ENCODE peak calls at places on chromosomes 5 and 9, in five cellular contexts. E is Peyer's patch, F is prostate gland, W is mammary epithelial cell, Z is esophagus squamous epithelium. C is an unnamed sample.

GRCh38 chr5:34043099-34043876 is at the start of gene C1QTNF3:
- DNase-seq in F (no peak), W (no peak), Z (no peak), E (no peak), C (no peak)

GRCh38 chr5:140041492-140042421 is 1.3 kb downstream of the NRG2 start:
- DNase-seq in W (peak; percentile 66), F (peak; percentile 7), Z (no peak), E (peak; percentile 51), C (peak; percentile 65)

GRCh38 chr5:116740771-116741170 is 166.1 kb upstream of the SEMA6A start:
- DNase-seq in E (no peak), F (no peak), W (no peak), Z (no peak), C (no peak)

GRCh38 chr9:113152699-113153098 is 1.9 kb downstream of the SLC31A2 start:
- DNase-seq in E (no peak), W (peak; percentile 95), Z (no peak), F (peak; percentile 20), C (no peak)

GRCh38 chr9:111237447-111237846 is 92.6 kb downstream of the OR2K2 start:
- DNase-seq in Z (no peak), F (no peak), E (no peak), W (no peak), C (no peak)

GRCh38 chr5:113495402-113495801 is 7.1 kb upstream of the MCC start:
- DNase-seq in Z (no peak), E (no peak), W (peak; percentile 29), F (no peak), C (no peak)

GRCh38 chr5:34847056-34847455 is 8.1 kb downstream of the TTC23L start:
- DNase-seq in Z (no peak), W (no peak), E (no peak), F (no peak), C (no peak)

GRCh38 chr5:594241-594860 is 17.8 kb upstream of the CEP72 start:
- DNase-seq in E (no peak), F (no peak), W (no peak), Z (no peak), C (peak; percentile 5)

GRCh38 chr5:20353481-20353880 is 365.5 kb upstream of the CDH18 start:
- DNase-seq in F (no peak), Z (no peak), W (peak; percentile 73), E (no peak), C (no peak)

GRCh38 chr5:75335952-75336624 is 932 bp upstream of the HMGCR start:
- DNase-seq in Z (no peak), E (peak; percentile 64), F (peak; percentile 51), W (peak; percentile 78), C (no peak)

GRCh38 chr9:89576404-89576824 is 28.4 kb upstream of the GADD45G start:
- DNase-seq in W (no peak), E (no peak), F (no peak), Z (no peak), C (no peak)

GRCh38 chr5:81965510-81965909 is 6.3 kb upstream of the ATG10 start:
- DNase-seq in E (no peak), Z (no peak), F (no peak), W (peak; percentile 17), C (no peak)

GRCh38 chr5:55993628-55994501 is 898 bp downstream of the IL6ST start:
- DNase-seq in Z (no peak), F (no peak), W (no peak), E (no peak), C (no peak)

GRCh38 chr5:154756871-154757646 is 1.9 kb downstream of the LARP1 start:
- DNase-seq in Z (no peak), E (peak; percentile 63), W (peak; percentile 29), F (peak; percentile 37), C (peak; percentile 83)

GRCh38 chr9:133822439-133823065 is 84.4 kb upstream of the SARDH start:
- DNase-seq in F (no peak), Z (no peak), W (no peak), E (peak; percentile 59), C (no peak)

GRCh38 chr9:87602933-87603643 is 105.4 kb downstream of the DAPK1 start:
- DNase-seq in W (no peak), Z (no peak), F (no peak), E (no peak), C (no peak)

GRCh38 chr9:127004946-127005769 is 90.6 kb downstream of the RALGPS1 start:
- DNase-seq in W (peak; percentile 45), Z (no peak), E (no peak), F (no peak), C (no peak)

GRCh38 chr9:102832814-102833213 is 162.3 kb upstream of the CYLC2 start:
- DNase-seq in F (no peak), W (no peak), E (no peak), Z (no peak), C (no peak)

GRCh38 chr5:10564838-10565784 is 1.2 kb downstream of the ANKRD33B start:
- DNase-seq in F (no peak), Z (no peak), E (peak; percentile 49), W (no peak), C (peak; percentile 71)

GRCh38 chr5:126707080-126707479 is 69.9 kb upstream of the LMNB1 start:
- DNase-seq in W (no peak), E (no peak), F (no peak), Z (no peak), C (no peak)

GRCh38 chr5:88515881-88516819 is 247.5 kb upstream of the TMEM161B start:
- DNase-seq in Z (no peak), W (no peak), E (no peak), F (no peak), C (no peak)

GRCh38 chr5:139458580-139459407 is 3.7 kb downstream of the ECSCR start:
- DNase-seq in F (no peak), E (peak; percentile 92), Z (no peak), W (peak; percentile 73), C (no peak)

GRCh38 chr5:25412116-25412661 is 767.4 kb upstream of the CDH10 start:
- DNase-seq in E (no peak), F (no peak), Z (no peak), W (no peak), C (no peak)

GRCh38 chr5:149317281-149318048 is 27.8 kb upstream of the GRPEL2 start:
- DNase-seq in F (no peak), Z (no peak), E (peak; percentile 62), W (peak; percentile 37), C (no peak)

GRCh38 chr5:132263548-132264261 is 6.2 kb downstream of the PDLIM4 start:
- DNase-seq in E (peak; percentile 50), Z (no peak), W (peak; percentile 68), F (no peak), C (no peak)

GRCh38 chr5:146528232-146528631 is 12.2 kb upstream of the GPR151 start:
- DNase-seq in E (no peak), Z (no peak), F (no peak), W (no peak), C (no peak)

GRCh38 chr5:180294401-180294800 is 2.5 kb upstream of the MAPK9 start:
- DNase-seq in F (no peak), E (no peak), W (no peak), Z (no peak), C (no peak)

GRCh38 chr5:180291943-180292831 is at the start of gene MAPK9:
- DNase-seq in F (peak; percentile 74), Z (no peak), W (peak; percentile 75), E (peak; percentile 93), C (peak; percentile 94)

GRCh38 chr5:180297587-180298282 is 5.9 kb upstream of the MAPK9 start:
- DNase-seq in Z (no peak), W (no peak), F (no peak), E (no peak), C (no peak)

GRCh38 chr5:180296778-180297177 is 4.9 kb upstream of the MAPK9 start:
- DNase-seq in Z (no peak), F (no peak), E (no peak), W (no peak), C (no peak)

GRCh38 chr5:180294913-180295555 is 3.2 kb upstream of the MAPK9 start:
- DNase-seq in F (no peak), E (no peak), W (no peak), Z (no peak), C (no peak)
- H3K27ac ChIP-seq in F (no peak overlapping the region), E (no peak overlapping the region), W (no peak overlapping the region), Z (no peak overlapping the region), C (no peak overlapping the region)

DNA sequence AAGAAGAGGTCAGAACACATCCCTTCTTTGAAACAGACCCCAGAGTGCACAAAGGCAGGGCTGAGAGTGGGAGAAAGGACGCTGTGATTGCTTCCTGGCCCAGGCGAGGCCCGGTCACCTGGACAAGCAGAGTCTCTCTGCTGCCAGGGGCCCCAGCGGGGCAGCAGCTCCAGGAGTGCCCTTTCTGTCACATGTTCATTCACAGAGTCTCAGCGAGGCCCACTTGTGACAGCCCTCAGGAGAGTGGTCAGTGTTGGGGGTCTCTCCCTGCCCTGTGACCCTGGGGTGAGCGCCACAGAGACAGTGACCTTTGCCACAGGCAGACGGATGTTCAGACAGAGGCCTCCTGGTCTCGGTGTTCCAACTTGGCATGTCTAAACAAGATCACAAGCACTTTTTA is 130.2 kb upstream of the IRX4 start:
- DNase-seq in F (no peak), E (no peak), Z (no peak), W (no peak), C (no peak)
- H3K27ac ChIP-seq in F (no peak overlapping the region), E (no peak overlapping the region), Z (no peak overlapping the region), W (no peak overlapping the region), C (no peak overlapping the region)

DNA sequence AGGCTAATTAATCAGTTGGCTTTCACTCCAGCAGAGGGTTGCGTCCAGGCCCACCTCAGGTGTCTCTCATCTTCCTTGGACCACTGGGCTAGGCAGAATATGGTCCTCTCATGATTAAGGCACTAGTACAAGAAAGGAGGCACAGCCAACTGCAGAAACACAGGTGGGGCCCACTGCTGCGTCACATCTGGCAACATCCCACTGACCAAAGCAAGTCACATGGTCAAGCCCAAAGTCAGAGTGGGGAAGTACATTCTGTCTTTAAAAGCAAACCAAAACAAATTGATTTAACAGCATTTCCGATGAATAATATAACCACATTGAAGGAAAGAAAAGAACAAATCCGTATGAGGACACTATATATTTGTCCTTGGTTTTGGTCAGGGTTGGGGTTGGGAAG is 28.0 kb upstream of the UBTD2 start:
- DNase-seq in W (no peak), E (no peak), F (no peak), Z (no peak), C (no peak)
- H3K27ac ChIP-seq in W (no peak overlapping the region), E (no peak overlapping the region), F (no peak overlapping the region), Z (no peak overlapping the region), C (no peak overlapping the region)

DNA sequence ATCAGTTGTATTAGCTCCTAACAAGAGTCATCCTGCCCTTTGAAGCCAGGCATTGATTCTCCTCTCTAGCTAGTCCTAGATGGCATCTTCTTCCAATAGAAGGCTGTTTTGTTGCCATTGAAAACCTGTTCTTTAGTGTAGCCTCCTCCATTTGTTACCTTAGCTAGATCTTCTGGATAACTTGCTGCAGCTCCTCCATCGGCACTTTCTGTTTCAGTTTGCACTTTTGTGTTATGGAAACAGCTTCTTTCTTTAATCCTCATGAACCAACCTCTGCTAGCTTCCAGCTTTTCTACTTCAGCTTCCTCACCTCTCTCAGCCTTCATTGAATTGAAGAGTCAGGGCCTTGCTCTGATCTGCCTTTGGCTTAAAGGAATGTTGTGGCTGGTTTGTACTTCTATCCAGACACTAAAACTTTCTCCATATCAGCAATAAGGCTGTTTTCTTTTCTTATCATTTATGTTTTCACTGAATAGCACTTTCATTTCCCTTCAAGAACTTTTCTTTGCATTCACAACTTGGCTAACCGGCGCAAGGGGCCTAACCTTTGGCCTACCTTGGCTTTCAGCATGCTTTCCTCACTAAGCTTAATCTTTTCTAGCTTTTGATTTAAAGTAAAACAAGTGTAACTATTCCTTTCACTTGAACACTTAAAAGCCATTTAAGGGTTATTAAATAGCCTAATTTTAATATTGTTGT is 166.5 kb upstream of the SLC12A2 start:
- DNase-seq in F (no peak), E (no peak), Z (no peak), W (no peak), C (no peak)
- H3K27ac ChIP-seq in F (no peak overlapping the region), E (no peak overlapping the region), Z (no peak overlapping the region), W (no peak overlapping the region), C (peak overlapping the region; percentile 11)

GRCh38 chr9:86326536-86326935 is 27.7 kb downstream of the TUT7 start:
- DNase-seq in Z (no peak), E (no peak), F (no peak), W (no peak), C (no peak)
- H3K27ac ChIP-seq in Z (no peak overlapping the region), E (no peak overlapping the region), F (no peak overlapping the region), W (no peak overlapping the region), C (no peak overlapping the region)